ENCODE peak calls at places on chromosomes 2 and 18, in four cellular contexts. I, B, P and O are unnamed samples.

GRCh38 chr2:9802576-9802993 is 40.7 kb upstream of the TAF1B start:
- DNase-seq in I (no peak), P (no peak), B (no peak), O (no peak)

GRCh38 chr18:45566025-45566740 is 49.1 kb upstream of the SLC14A2 start:
- DNase-seq in B (peak), P (no peak), I (no peak), O (no peak)

GRCh38 chr18:773980-774624 is 37.9 kb downstream of the YES1 start:
- DNase-seq in I (no peak), P (no peak), B (no peak), O (no peak)

GRCh38 chr18:44548291-44549221 is 132.1 kb upstream of the SETBP1 start:
- DNase-seq in B (no peak), I (no peak), P (no peak), O (no peak)

GRCh38 chr2:219176818-219177593 is at the start of gene CNPPD1:
- DNase-seq in B (peak), I (peak), P (peak), O (peak)

GRCh38 chr2:231191896-231192872 is 6.2 kb upstream of the ARMC9 start:
- DNase-seq in B (peak), P (no peak), I (peak), O (no peak)

GRCh38 chr18:78765142-78765541 is 214.5 kb upstream of the SALL3 start:
- DNase-seq in B (no peak), P (no peak), I (no peak), O (no peak)

GRCh38 chr2:37219046-37219445 is 12.3 kb downstream of the CEBPZ start:
- DNase-seq in B (no peak), P (no peak), I (no peak), O (no peak)

GRCh38 chr2:168353251-168353650 is 102.8 kb upstream of the CERS6 start:
- DNase-seq in B (no peak), P (no peak), I (no peak), O (no peak)